ENCODE peak calls at places on chromosome 12, in eight cellular contexts. J, L, Z, V, U, N, S and K are unnamed samples.

GRCh38 chr12:25590021-25590721 is 37.1 kb upstream of the LMNTD1 start:
- DNase-seq in U (no peak), N (no peak), Z (no peak), J (no peak), L (no peak), V (no peak), S (no peak), K (no peak)

GRCh38 chr12:17802657-17803641 is 287.0 kb downstream of the RERGL start:
- DNase-seq in U (no peak), N (no peak), Z (no peak), V (no peak), J (no peak), L (no peak), S (no peak), K (no peak)

GRCh38 chr12:32115404-32116104 is 8.9 kb downstream of the BICD1 start:
- DNase-seq in S (peak; percentile 63), L (no peak), U (peak; percentile 82), V (peak; percentile 63), J (peak; percentile 74), Z (peak; percentile 91), N (peak; percentile 71), K (peak; percentile 90)

GRCh38 chr12:6821674-6822433 is at the start of gene GPR162:
- DNase-seq in V (peak; percentile 48), J (no peak), Z (peak; percentile 43), U (no peak), L (peak; percentile 86), N (peak; percentile 72), S (peak; percentile 52), K (no peak)

GRCh38 chr12:79563021-79563739 is 127.6 kb downstream of the PAWR start:
- DNase-seq in L (no peak), S (no peak), V (no peak), U (no peak), J (no peak), N (no peak), Z (no peak), K (no peak)

GRCh38 chr12:49698619-49699545 is 8.3 kb downstream of the FMNL3 start:
- DNase-seq in S (no peak), J (peak; percentile 13), U (peak; percentile 32), V (peak; percentile 21), N (peak; percentile 40), Z (no peak), L (peak; percentile 42), K (no peak)

GRCh38 chr12:108788911-108789310 is 57.6 kb upstream of the CORO1C start:
- DNase-seq in S (no peak), Z (no peak), J (no peak), N (peak; percentile 10), L (no peak), U (no peak), V (no peak), K (no peak)

GRCh38 chr12:1875608-1876007 is 42.8 kb downstream of the CACNA2D4 start:
- DNase-seq in J (no peak), V (no peak), L (no peak), Z (no peak), S (no peak), N (no peak), U (no peak), K (no peak)

GRCh38 chr12:100737168-100737567 is 57.4 kb upstream of the ANO4 start:
- DNase-seq in U (no peak), S (no peak), N (no peak), J (no peak), V (no peak), Z (peak; percentile 6), L (no peak), K (no peak)

GRCh38 chr12:40577834-40578233 is 114.4 kb upstream of the CNTN1 start:
- DNase-seq in U (no peak), S (no peak), L (no peak), Z (no peak), V (no peak), J (no peak), N (no peak), K (no peak)

GRCh38 chr12:62917066-62917465 is 17.9 kb downstream of the PPM1H start:
- DNase-seq in S (no peak), Z (no peak), V (no peak), N (no peak), L (no peak), J (no peak), U (no peak), K (no peak)

GRCh38 chr12:112616469-112617190 is 174.9 kb upstream of the RPH3A start:
- DNase-seq in U (no peak), J (no peak), S (no peak), L (no peak), Z (no peak), N (no peak), V (no peak), K (no peak)

DNA sequence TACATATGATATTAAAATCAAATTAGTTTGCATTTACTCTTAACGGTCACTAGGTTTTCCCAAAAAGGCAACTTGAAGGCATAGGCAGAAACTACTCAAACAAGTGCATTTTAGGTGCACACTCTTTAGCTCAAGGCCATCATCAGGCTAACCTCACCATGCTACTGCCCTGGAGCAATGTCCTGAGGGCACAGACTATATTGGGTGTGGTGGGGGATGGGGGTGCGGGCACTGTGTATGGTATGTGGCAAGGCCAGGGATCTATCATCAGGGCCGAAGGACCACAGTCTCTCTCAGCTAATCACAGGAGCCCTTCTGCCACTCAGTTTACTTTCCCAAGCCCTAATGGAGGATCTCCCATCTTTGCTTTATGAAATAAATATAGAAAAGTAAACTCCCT is 51.9 kb downstream of the SH2B3 start:
- DNase-seq in J (no peak), L (no peak), Z (no peak), N (no peak), V (no peak), S (no peak), U (no peak), K (peak; percentile 50)
- H3K4me1 ChIP-seq in J (no peaks in the 10 kb centered on the region), L (no peaks in the 10 kb centered on the region), Z (peaks cover 8% of the 10 kb centered on the region), N (peaks cover 37% of the 10 kb centered on the region), V (no peaks in the 10 kb centered on the region), S (no peaks in the 10 kb centered on the region), U (no peaks in the 10 kb centered on the region), K (no peaks in the 10 kb centered on the region)

GRCh38 chr12:14279845-14280244 is 85.6 kb upstream of the ATF7IP start:
- DNase-seq in L (no peak), V (no peak), S (no peak), U (no peak), Z (no peak), N (no peak), J (no peak), K (no peak)
- TF ChIP-seq CTCF in L (no peak), V (no peak), S (no peak), U (no peak), Z (no peak), N (no peak), J (no peak), K (no peak)

GRCh38 chr12:57738661-57739237 is at the start of gene AGAP2:
- DNase-seq in Z (no peak), J (no peak), N (no peak), S (no peak), L (peak; percentile 48), V (no peak), U (no peak), K (peak; percentile 61)

GRCh38 chr12:57739387-57739786 is 845 bp upstream of the AGAP2 start:
- DNase-seq in N (no peak), S (no peak), V (no peak), U (no peak), L (no peak), Z (no peak), J (no peak), K (peak; percentile 38)

GRCh38 chr12:57737467-57738141 is 938 bp downstream of the AGAP2 start:
- DNase-seq in Z (no peak), V (no peak), L (peak; percentile 43), S (no peak), J (no peak), N (no peak), U (no peak), K (no peak)

GRCh38 chr12:57736743-57737466 is 1.6 kb downstream of the AGAP2 start:
- DNase-seq in Z (no peak), N (no peak), S (no peak), V (no peak), U (no peak), L (no peak), J (no peak), K (no peak)

DNA sequence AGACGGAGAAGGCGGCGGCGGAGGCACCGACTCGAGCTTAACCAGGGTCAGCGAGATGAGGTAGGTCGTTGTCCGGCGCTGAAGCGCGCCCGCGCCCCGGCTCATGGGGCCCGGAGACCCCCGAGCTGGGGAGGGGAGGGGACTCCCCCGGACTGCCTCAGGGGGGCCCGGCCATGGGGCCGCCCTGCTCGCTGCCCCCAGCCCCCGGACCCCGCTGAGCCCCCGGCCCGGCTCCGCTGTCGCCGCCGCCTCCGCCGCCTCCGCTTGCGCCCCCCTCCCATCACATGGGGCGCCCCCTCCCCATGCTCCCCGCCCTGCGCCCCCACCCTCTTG is 434 bp downstream of the AGAP2 start:
- DNase-seq in S (no peak), V (no peak), U (no peak), N (no peak), Z (no peak), J (no peak), L (no peak), K (no peak)
- H3K27ac ChIP-seq in S (no peak overlapping the region), V (no peak overlapping the region), U (no peak overlapping the region), N (peak overlapping the region; percentile 77), Z (peak overlapping the region; percentile 80), J (no peak overlapping the region), L (no peak overlapping the region), K (no peak overlapping the region)

GRCh38 chr12:68804654-68805591 is 3.1 kb upstream of the MDM2 start:
- DNase-seq in L (no peak), N (no peak), S (no peak), V (no peak), J (no peak), Z (no peak), U (no peak), K (no peak)

GRCh38 chr12:68805592-68806120 is 2.3 kb upstream of the MDM2 start:
- DNase-seq in L (no peak), V (no peak), Z (no peak), U (no peak), N (no peak), S (no peak), J (no peak), K (no peak)

GRCh38 chr12:68807576-68808387 is at the start of gene MDM2:
- DNase-seq in S (peak; percentile 97), Z (peak; percentile 97), L (peak; percentile 94), V (peak; percentile 98), N (peak; percentile 94), J (peak; percentile 85), U (peak; percentile 97), K (peak; percentile 96)

GRCh38 chr12:68806488-68807237 is 1.3 kb upstream of the MDM2 start:
- DNase-seq in L (no peak), U (no peak), S (no peak), Z (no peak), V (no peak), N (no peak), J (no peak), K (no peak)

DNA sequence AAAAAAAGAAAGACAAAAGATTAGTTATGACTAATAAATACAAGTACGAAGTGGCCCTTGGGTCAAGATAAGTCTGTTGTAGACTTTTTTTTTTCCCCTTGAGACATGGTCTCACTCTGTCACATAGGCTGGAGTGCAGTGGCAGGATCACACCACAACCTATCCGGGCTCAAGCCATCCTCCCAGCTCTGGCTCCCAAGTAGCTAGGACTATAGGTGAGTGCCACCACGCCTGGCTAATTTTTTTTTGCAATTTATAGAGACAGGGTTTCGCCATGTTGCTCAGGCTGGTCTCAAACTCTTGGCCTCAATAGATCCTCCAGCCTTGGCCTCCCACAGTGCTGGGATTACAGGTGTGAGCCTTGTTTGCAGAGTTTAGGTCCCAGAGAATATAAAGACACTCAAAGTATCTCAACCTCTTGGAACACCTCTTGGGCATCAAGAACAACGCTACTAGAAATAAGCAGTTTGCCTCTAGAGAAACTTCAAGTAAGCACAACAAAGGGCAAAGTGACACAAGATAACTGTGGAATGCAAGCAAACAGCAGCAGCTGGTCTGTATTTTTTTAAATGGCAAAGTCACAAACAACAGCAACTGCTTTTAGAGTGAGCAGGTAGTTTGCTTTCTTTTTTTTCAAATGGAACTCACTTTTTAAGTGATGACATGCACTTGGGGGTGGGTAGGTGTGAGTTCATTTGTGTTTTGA is 3.9 kb upstream of the MDM2 start:
- DNase-seq in S (no peak), U (no peak), J (no peak), L (no peak), N (no peak), Z (no peak), V (no peak), K (no peak)
- H3K4me1 ChIP-seq in S (peaks cover 16% of the 10 kb centered on the region), U (peaks cover 8% of the 10 kb centered on the region), J (no peaks in the 10 kb centered on the region), L (peaks cover 2% of the 10 kb centered on the region), N (peaks cover 20% of the 10 kb centered on the region), Z (peaks cover 11% of the 10 kb centered on the region), V (no peaks in the 10 kb centered on the region), K (peaks cover 13% of the 10 kb centered on the region)